ENCODE peak calls at places on chromosomes 2 and 18, in four cellular contexts. One of them, this sample, is unnamed.

GRCh38 chr2:18435425-18436037 is 124.9 kb downstream of the RDH14 start:
- DNase-seq in pancreas: no peak
- DNase-seq in colonic mucosa: peak; percentile 42
- DNase-seq in SK-N-SH: peak; percentile 21
- DNase-seq in this sample: no peak

GRCh38 chr2:195382186-195382585 is 274.8 kb upstream of the SLC39A10 start:
- DNase-seq in pancreas: no peak
- DNase-seq in colonic mucosa: no peak
- DNase-seq in SK-N-SH: no peak
- DNase-seq in this sample: no peak

GRCh38 chr2:176088048-176088936 is 4.2 kb upstream of the HOXD13 start:
- DNase-seq in pancreas: peak; percentile 82
- DNase-seq in colonic mucosa: peak; percentile 66
- DNase-seq in SK-N-SH: peak; percentile 86
- DNase-seq in this sample: no peak

GRCh38 chr18:49892148-49892924 is 79.0 kb upstream of the ACAA2 start:
- DNase-seq in pancreas: no peak
- DNase-seq in colonic mucosa: no peak
- DNase-seq in SK-N-SH: no peak
- DNase-seq in this sample: no peak

GRCh38 chr2:16103614-16104344 is 163.4 kb downstream of the MYCN start:
- DNase-seq in pancreas: no peak
- DNase-seq in colonic mucosa: no peak
- DNase-seq in SK-N-SH: no peak
- DNase-seq in this sample: no peak

GRCh38 chr2:170155022-170155722 is 22.8 kb upstream of the MYO3B start:
- DNase-seq in pancreas: no peak
- DNase-seq in colonic mucosa: no peak
- DNase-seq in SK-N-SH: peak; percentile 59
- DNase-seq in this sample: no peak

GRCh38 chr18:3029215-3029972 is 16.4 kb upstream of the LPIN2 start:
- DNase-seq in pancreas: no peak
- DNase-seq in colonic mucosa: peak; percentile 33
- DNase-seq in SK-N-SH: no peak
- DNase-seq in this sample: no peak

GRCh38 chr2:192357216-192357615 is 162.5 kb upstream of the TMEFF2 start:
- DNase-seq in pancreas: no peak
- DNase-seq in colonic mucosa: no peak
- DNase-seq in SK-N-SH: no peak
- DNase-seq in this sample: no peak

GRCh38 chr2:211408485-211408884 is 852.1 kb downstream of the CPS1 start:
- DNase-seq in pancreas: no peak
- DNase-seq in colonic mucosa: no peak
- DNase-seq in SK-N-SH: no peak
- DNase-seq in this sample: no peak

GRCh38 chr2:150485114-150485870 is 2.2 kb downstream of the RND3 start:
- DNase-seq in pancreas: peak; percentile 89
- DNase-seq in colonic mucosa: peak; percentile 94
- DNase-seq in SK-N-SH: peak; percentile 64
- DNase-seq in this sample: no peak

GRCh38 chr2:70672990-70673647 is 94.9 kb downstream of the ADD2 start:
- DNase-seq in pancreas: no peak
- DNase-seq in colonic mucosa: no peak
- DNase-seq in SK-N-SH: no peak
- DNase-seq in this sample: no peak

GRCh38 chr2:163852616-163853015 is 116.8 kb upstream of the FIGN start:
- DNase-seq in pancreas: no peak
- DNase-seq in colonic mucosa: no peak
- DNase-seq in SK-N-SH: no peak
- DNase-seq in this sample: no peak

GRCh38 chr2:149860276-149860921 is 272.8 kb upstream of the MMADHC start:
- DNase-seq in pancreas: no peak
- DNase-seq in colonic mucosa: peak; percentile 19
- DNase-seq in SK-N-SH: no peak
- DNase-seq in this sample: no peak

DNA sequence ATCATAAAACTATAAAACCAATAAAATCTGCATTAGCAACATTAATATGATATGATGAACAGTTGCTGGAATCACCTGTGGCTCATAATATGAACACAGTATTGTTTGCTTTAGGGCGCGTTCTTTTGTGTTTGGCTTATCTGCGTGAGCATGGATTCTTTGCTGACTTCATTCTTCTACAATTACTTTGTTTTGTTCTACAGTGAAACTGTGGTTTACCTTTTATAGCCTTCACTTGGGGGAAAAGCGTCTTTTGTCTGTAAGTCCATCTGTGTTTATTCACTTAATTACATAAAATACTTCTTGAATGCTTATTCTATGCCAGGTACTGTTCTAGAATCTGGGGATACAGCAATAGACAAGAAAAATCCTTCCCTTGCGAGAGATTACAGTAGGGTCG is 74.0 kb upstream of the SEC11C start:
- DNase-seq in pancreas: no peak
- DNase-seq in colonic mucosa: no peak
- DNase-seq in SK-N-SH: no peak
- DNase-seq in this sample: no peak
- TF ChIP-seq CTCF in pancreas: no peak
- TF ChIP-seq CTCF in colonic mucosa: no peak
- TF ChIP-seq CTCF in SK-N-SH: no peak
- TF ChIP-seq CTCF in this sample: no peak

DNA sequence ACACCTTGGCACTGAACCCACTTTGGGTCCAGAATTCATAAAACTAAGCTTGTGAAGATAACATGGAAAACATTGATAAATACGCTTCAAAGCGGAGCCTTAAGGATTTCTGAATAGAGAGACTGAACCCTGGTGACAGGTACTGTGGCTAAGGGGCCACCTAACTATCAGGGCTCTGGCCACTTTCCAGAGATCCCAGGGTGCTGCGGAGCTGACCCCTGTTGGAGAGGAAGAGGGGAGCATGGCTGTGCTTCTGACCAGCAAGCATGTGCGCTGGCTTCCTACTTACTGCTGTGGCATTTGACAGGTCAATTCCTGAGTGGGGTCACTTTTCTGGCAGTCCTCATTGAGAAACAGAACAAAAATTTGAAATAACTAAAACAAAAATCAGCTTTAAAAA is 228.3 kb downstream of the NAPG start:
- DNase-seq in pancreas: no peak
- DNase-seq in colonic mucosa: no peak
- DNase-seq in SK-N-SH: no peak
- DNase-seq in this sample: no peak
- TF ChIP-seq CTCF in pancreas: no peak
- TF ChIP-seq CTCF in colonic mucosa: no peak
- TF ChIP-seq CTCF in SK-N-SH: no peak
- TF ChIP-seq CTCF in this sample: no peak

GRCh38 chr2:105243961-105244360 is 2.4 kb downstream of the GPR45 start:
- DNase-seq in pancreas: no peak
- DNase-seq in colonic mucosa: no peak
- DNase-seq in SK-N-SH: peak; percentile 66
- DNase-seq in this sample: no peak
- TF ChIP-seq CTCF in pancreas: no peak
- TF ChIP-seq CTCF in colonic mucosa: no peak
- TF ChIP-seq CTCF in SK-N-SH: peak; percentile 42
- TF ChIP-seq CTCF in this sample: no peak

GRCh38 chr2:26330114-26330581 is 15.8 kb upstream of the SELENOI start:
- DNase-seq in pancreas: peak; percentile 93
- DNase-seq in colonic mucosa: peak; percentile 91
- DNase-seq in SK-N-SH: peak; percentile 84
- DNase-seq in this sample: peak; percentile 66

GRCh38 chr2:26324903-26325302 is 21.0 kb upstream of the SELENOI start:
- DNase-seq in pancreas: no peak
- DNase-seq in colonic mucosa: no peak
- DNase-seq in SK-N-SH: no peak
- DNase-seq in this sample: no peak

GRCh38 chr2:26326514-26326913 is 19.4 kb upstream of the SELENOI start:
- DNase-seq in pancreas: no peak
- DNase-seq in colonic mucosa: no peak
- DNase-seq in SK-N-SH: no peak
- DNase-seq in this sample: no peak

GRCh38 chr2:26325851-26326250 is 20.1 kb upstream of the SELENOI start:
- DNase-seq in pancreas: no peak
- DNase-seq in colonic mucosa: no peak
- DNase-seq in SK-N-SH: no peak
- DNase-seq in this sample: no peak

DNA sequence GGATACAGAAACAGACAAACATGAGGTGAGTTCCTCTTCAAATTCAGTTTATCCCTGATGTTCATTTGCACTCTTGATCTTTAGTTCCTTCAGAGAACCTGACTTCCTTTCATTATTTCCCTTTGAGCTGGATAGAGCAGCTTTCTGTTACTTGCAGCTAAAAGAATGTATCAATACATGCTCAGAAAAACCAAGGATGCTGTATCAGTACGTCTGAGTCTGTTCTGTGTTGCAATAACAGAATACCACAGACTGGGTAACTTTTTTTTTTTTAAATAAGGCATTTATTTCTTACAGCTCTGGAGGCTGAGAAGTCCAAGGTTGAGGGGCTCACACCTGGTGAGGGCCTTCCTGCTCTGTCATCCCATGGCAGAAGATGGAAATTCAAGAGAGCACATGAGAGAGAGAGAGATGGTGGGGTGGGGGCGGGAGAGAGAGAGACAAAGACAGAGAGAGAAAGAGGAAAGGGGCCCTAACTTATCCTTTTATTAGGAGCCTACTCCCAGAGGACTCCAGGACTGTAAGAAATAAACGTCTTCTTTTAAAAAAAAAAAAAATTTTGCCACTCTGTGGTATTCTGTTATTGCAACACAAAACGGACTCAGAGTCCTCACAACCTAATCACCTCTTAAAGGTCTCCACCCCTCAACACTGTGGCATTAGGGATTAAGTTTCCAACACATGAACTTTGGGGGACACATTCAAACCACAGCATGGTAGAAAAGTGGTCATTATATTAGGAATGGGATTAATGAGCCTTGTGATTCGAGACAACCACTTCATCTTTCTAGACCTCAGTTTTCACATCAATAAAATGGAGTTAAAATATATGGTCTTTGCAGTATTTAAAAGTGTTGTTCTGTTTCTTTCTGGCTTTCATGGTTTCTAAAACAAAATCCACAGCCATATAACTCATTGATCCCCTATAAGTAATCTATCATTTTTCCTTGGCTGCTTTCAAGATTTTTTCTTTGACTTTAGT is 18.4 kb upstream of the SELENOI start:
- DNase-seq in pancreas: no peak
- DNase-seq in colonic mucosa: no peak
- DNase-seq in SK-N-SH: no peak
- DNase-seq in this sample: no peak
- TF ChIP-seq CTCF in pancreas: no peak
- TF ChIP-seq CTCF in colonic mucosa: no peak
- TF ChIP-seq CTCF in SK-N-SH: no peak
- TF ChIP-seq CTCF in this sample: no peak

GRCh38 chr2:157184161-157184910 is 73.2 kb upstream of the GALNT5 start:
- DNase-seq in pancreas: no peak
- DNase-seq in colonic mucosa: no peak
- DNase-seq in SK-N-SH: no peak
- DNase-seq in this sample: no peak

GRCh38 chr2:157182204-157182709 is 75.2 kb upstream of the GALNT5 start:
- DNase-seq in pancreas: no peak
- DNase-seq in colonic mucosa: no peak
- DNase-seq in SK-N-SH: no peak
- DNase-seq in this sample: no peak

GRCh38 chr2:157182834-157183396 is 74.6 kb upstream of the GALNT5 start:
- DNase-seq in pancreas: no peak
- DNase-seq in colonic mucosa: no peak
- DNase-seq in SK-N-SH: no peak
- DNase-seq in this sample: no peak

GRCh38 chr2:157190151-157190550 is 67.4 kb upstream of the GALNT5 start:
- DNase-seq in pancreas: no peak
- DNase-seq in colonic mucosa: no peak
- DNase-seq in SK-N-SH: no peak
- DNase-seq in this sample: no peak

DNA sequence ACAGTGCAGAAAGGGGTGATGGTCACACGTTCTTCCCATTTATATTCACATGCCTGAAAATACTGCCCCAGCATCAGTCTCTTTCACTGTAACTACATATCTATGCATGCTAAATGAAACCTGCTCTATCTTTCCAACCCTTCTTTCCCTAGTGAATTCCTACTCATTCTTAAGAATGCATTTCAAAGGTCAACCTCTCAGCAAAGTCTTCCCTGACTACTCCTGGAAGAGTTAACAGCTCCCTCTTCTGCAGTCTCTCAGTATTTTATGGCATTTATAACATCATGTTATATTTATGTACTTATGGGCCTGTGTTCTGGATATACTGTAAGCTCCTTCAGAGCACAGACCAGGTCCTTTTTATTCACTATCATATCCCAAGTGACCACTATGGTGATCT is 71.7 kb upstream of the GALNT5 start:
- DNase-seq in pancreas: no peak
- DNase-seq in colonic mucosa: no peak
- DNase-seq in SK-N-SH: no peak
- DNase-seq in this sample: no peak
- TF ChIP-seq CTCF in pancreas: no peak
- TF ChIP-seq CTCF in colonic mucosa: no peak
- TF ChIP-seq CTCF in SK-N-SH: no peak
- TF ChIP-seq CTCF in this sample: no peak

GRCh38 chr18:76273956-76274355 is 221.1 kb downstream of the ZNF516 start:
- DNase-seq in pancreas: no peak
- DNase-seq in colonic mucosa: no peak
- DNase-seq in SK-N-SH: no peak
- DNase-seq in this sample: no peak

GRCh38 chr18:76275913-76276312 is 219.1 kb downstream of the ZNF516 start:
- DNase-seq in pancreas: no peak
- DNase-seq in colonic mucosa: no peak
- DNase-seq in SK-N-SH: no peak
- DNase-seq in this sample: no peak

GRCh38 chr18:76273036-76273545 is 222.0 kb downstream of the ZNF516 start:
- DNase-seq in pancreas: no peak
- DNase-seq in colonic mucosa: no peak
- DNase-seq in SK-N-SH: no peak
- DNase-seq in this sample: no peak

DNA sequence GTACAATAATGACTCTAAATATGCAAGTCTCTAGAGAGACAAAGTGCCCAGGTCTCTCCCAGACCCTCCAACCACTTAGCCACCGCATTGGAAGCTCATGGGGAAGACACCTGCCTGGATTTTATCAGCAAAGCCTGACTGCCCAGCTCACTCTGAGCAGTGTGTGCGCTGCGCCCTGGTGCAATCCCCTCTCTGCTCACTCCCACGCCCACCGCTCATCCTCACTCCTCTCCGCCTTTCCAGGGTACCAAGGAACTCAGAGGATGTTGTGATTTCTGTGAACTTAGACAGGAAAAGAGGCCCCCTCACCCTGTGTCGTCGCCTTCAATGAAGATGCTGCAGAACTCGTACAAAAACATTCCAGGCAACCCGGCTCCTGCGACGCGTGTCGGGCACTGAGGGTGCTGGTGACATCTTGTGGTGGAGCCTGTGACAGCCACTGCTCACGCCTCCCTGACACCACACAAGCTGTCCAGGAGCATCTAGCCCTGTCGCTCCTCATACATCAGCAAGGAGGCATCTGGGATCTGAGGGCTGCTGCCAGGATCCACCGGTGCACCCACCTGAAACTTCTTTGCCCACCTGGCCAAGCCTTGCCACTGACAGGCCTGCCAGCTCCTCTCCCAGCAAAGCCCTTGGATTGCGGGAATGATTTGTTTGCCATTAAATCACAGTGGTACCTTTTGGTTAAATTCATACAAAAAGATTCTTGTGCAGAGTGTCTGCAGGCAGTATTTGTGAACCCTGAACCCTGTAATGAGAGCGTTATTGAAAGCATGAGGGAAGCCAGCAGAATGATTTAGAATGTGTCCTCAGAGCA is 220.4 kb downstream of the ZNF516 start:
- DNase-seq in pancreas: no peak
- DNase-seq in colonic mucosa: no peak
- DNase-seq in SK-N-SH: peak; percentile 71
- DNase-seq in this sample: no peak
- TF ChIP-seq CTCF in pancreas: peak; percentile 4
- TF ChIP-seq CTCF in colonic mucosa: no peak
- TF ChIP-seq CTCF in SK-N-SH: no peak
- TF ChIP-seq CTCF in this sample: no peak

GRCh38 chr2:188765522-188765921 is 208.7 kb upstream of the COL3A1 start:
- DNase-seq in pancreas: no peak
- DNase-seq in colonic mucosa: no peak
- DNase-seq in SK-N-SH: no peak
- DNase-seq in this sample: no peak
- TF ChIP-seq CTCF in pancreas: no peak
- TF ChIP-seq CTCF in colonic mucosa: no peak
- TF ChIP-seq CTCF in SK-N-SH: peak; percentile 65
- TF ChIP-seq CTCF in this sample: no peak